ENCODE peak calls at places on chromosomes 1 and 21, in five cellular contexts. O, X, S, C and L are unnamed samples.

GRCh38 chr1:110118636-110119396 is 6.6 kb downstream of the UBL4B start:
- DNase-seq in O (no peak), X (no peak), S (no peak), C (no peak), L (no peak)

GRCh38 chr1:5223266-5223665 is 568.9 kb downstream of the AJAP1 start:
- DNase-seq in O (no peak), X (no peak), S (no peak), C (no peak), L (no peak)

GRCh38 chr1:225818229-225818628 is 8.3 kb downstream of the EPHX1 start:
- DNase-seq in O (no peak), X (no peak), S (no peak), C (no peak), L (no peak)

GRCh38 chr21:44392185-44392584 is 38.8 kb downstream of the TRPM2 start:
- DNase-seq in O (no peak), X (no peak), S (no peak), C (no peak), L (no peak)

GRCh38 chr1:13224480-13225060 is 1.4 kb downstream of the PRAMEF18 start:
- DNase-seq in O (no peak), X (no peak), S (no peak), C (no peak), L (no peak)

GRCh38 chr21:42317341-42317741 is 2.1 kb upstream of the TFF3 start:
- DNase-seq in O (no peak), X (peak; percentile 3), S (no peak), C (peak; percentile 27), L (no peak)

GRCh38 chr1:198937231-198938031 is 298.6 kb downstream of the PTPRC start:
- DNase-seq in O (no peak), X (peak; percentile 31), S (no peak), C (peak; percentile 88), L (peak; percentile 10)

GRCh38 chr1:201594575-201595245 is 55.8 kb downstream of the NAV1 start:
- DNase-seq in O (peak; percentile 76), X (no peak), S (no peak), C (no peak), L (no peak)

GRCh38 chr1:1202831-1203560 is 3.4 kb downstream of the TNFRSF18 start:
- DNase-seq in O (peak; percentile 30), X (no peak), S (peak; percentile 19), C (no peak), L (no peak)

GRCh38 chr1:12615916-12616708 is 1.9 kb downstream of the DHRS3 start:
- DNase-seq in O (peak; percentile 77), X (peak; percentile 51), S (peak; percentile 81), C (no peak), L (no peak)

GRCh38 chr1:184576822-184577790 is 177.6 kb downstream of the EDEM3 start:
- DNase-seq in O (no peak), X (no peak), S (no peak), C (no peak), L (no peak)

GRCh38 chr1:162074548-162074947 is 5.1 kb downstream of the NOS1AP start:
- DNase-seq in O (no peak), X (no peak), S (no peak), C (no peak), L (no peak)

GRCh38 chr1:1347663-1348419 is 1.4 kb downstream of the DVL1 start:
- DNase-seq in O (peak; percentile 70), X (no peak), S (peak; percentile 62), C (no peak), L (no peak)

GRCh38 chr1:99869723-99870122 is 19.6 kb downstream of the AGL start:
- DNase-seq in O (no peak), X (no peak), S (no peak), C (no peak), L (no peak)

GRCh38 chr1:50308883-50309282 is 114.4 kb downstream of the DMRTA2 start:
- DNase-seq in O (peak; percentile 71), X (no peak), S (no peak), C (peak; percentile 54), L (no peak)

GRCh38 chr1:44086722-44087474 is 31.7 kb upstream of the KLF17 start:
- DNase-seq in O (no peak), X (no peak), S (no peak), C (no peak), L (no peak)

GRCh38 chr1:31532114-31532644 is 44.1 kb upstream of the TINAGL1 start:
- DNase-seq in O (no peak), X (no peak), S (no peak), C (no peak), L (no peak)

GRCh38 chr1:182816863-182817262 is 22.3 kb upstream of the DHX9 start:
- DNase-seq in O (no peak), X (no peak), S (no peak), C (no peak), L (no peak)

GRCh38 chr1:6459850-6460265 is 6.1 kb downstream of the TNFRSF25 start:
- DNase-seq in O (peak; percentile 72), X (no peak), S (no peak), C (no peak), L (peak; percentile 81)

GRCh38 chr1:220894924-220895256 is 15.6 kb downstream of the HLX start:
- DNase-seq in O (no peak), X (no peak), S (no peak), C (no peak), L (no peak)

GRCh38 chr1:228076796-228077430 is 5.6 kb upstream of the ARF1 start:
- DNase-seq in O (no peak), X (no peak), S (no peak), C (no peak), L (no peak)

GRCh38 chr21:14957836-14958235 is 107.0 kb downstream of the NRIP1 start:
- DNase-seq in O (no peak), X (no peak), S (no peak), C (no peak), L (no peak)

GRCh38 chr1:116569776-116570357 is 959 bp downstream of the CD58 start:
- DNase-seq in O (no peak), X (peak; percentile 45), S (peak; percentile 34), C (no peak), L (peak; percentile 33)

GRCh38 chr1:61056674-61057439 is 25.5 kb upstream of the NFIA start:
- DNase-seq in O (no peak), X (peak; percentile 54), S (peak; percentile 62), C (peak; percentile 31), L (no peak)

GRCh38 chr1:102466487-102466886 is 469.8 kb upstream of the OLFM3 start:
- DNase-seq in O (no peak), X (no peak), S (no peak), C (no peak), L (no peak)

GRCh38 chr21:14773777-14774345 is 227.7 kb upstream of the SAMSN1 start:
- DNase-seq in O (peak; percentile 68), X (peak; percentile 15), S (peak; percentile 20), C (peak; percentile 69), L (peak; percentile 29)

GRCh38 chr21:44261191-44261631 is 486 bp downstream of the DNMT3L start:
- DNase-seq in O (no peak), X (no peak), S (no peak), C (no peak), L (no peak)

GRCh38 chr21:33855190-33855589 is 60.4 kb downstream of the ATP5PO start:
- DNase-seq in O (peak; percentile 45), X (no peak), S (no peak), C (no peak), L (no peak)

GRCh38 chr21:27566521-27566920 is 599.6 kb upstream of the ADAMTS5 start:
- DNase-seq in O (no peak), X (no peak), S (no peak), C (no peak), L (no peak)
- TF ChIP-seq CTCF in O (no peak), X (no peak), S (no peak), C (no peak), L (no peak)

DNA sequence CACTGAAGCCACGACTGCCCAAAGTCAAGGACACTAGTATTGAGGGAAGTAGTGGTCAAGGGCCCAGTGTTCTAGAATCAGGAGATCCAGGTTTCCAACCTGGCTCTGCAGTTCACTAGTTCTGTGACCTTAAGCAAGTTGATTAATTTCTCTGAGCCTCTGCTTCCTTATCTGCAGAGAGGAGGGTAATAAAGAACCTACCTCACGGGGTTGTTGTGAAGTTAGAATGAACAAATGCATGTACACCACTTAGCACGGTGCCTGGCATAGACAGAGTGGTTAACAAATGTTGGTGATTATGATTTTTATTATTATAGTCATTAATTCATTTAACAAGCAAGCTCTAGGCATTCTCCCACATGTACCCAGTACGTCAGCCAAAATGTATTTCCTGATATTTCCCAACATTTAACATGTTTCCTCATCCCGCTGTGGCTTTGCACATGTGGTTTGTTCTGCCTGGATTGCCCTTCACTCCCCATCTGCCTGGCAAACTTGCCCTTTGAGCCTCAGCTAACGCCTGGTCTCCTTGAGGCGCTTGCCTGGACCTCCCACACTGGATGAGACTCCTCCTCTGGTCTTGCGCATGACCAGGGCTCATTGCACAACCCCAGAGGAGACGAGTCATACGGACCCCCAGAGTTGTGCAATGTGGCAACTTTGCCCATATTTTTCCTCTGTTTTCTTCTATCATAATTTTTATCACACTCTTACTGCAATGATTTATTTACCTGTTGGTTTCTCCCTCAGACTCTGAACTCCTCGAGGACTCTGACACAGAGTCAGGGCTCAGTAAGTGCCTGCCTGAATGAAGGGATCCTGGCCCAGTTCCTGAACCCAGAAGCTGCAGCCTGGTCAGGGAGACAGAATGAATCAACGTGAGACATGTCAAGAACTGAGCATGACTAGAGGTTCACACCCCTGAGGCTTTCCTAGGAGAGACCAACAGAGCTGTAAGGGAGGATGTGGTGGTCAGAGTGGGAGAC is 20.7 kb upstream of the MFSD2A start:
- DNase-seq in O (no peak), X (peak; percentile 94), S (peak; percentile 81), C (no peak), L (no peak)
- H3K27ac ChIP-seq in O (no peak overlapping the region), X (peak overlapping the region; percentile 48), S (peak overlapping the region; percentile 27), C (no peak overlapping the region), L (no peak overlapping the region)

DNA sequence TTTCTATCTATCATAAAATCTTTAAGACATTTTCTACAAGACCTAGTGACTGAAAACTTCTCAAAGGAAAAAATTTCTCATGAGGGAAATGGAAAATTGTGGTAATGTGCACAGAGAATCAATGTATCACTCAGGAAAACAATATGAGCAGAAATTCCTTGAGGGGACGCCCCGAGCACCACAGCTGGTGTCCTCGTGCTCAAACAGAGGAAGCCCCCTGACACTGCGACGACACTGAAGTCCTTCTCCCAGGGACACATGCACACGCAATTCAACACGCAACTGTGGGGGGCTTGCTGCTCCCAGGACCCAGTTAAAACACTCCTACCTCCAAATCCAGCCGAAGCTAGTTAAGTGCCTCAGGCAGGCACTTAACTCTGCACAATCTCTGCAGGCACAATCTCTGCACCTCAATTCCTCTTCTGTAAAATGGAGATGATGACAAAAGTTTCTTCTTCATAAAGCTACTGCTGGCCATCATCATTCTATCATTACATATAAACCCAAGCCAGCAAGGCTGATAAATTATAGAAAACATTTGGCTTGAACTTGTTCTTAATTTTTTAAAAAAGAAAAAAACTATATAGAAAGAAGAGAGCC is 16.0 kb downstream of the ZBTB17 start:
- DNase-seq in O (no peak), X (no peak), S (no peak), C (no peak), L (no peak)
- H3K27me3 ChIP-seq in O (no peaks in the 10 kb centered on the region), X (no peaks in the 10 kb centered on the region), S (no peaks in the 10 kb centered on the region), C (no peaks in the 10 kb centered on the region), L (no peaks in the 10 kb centered on the region)

GRCh38 chr1:150928286-150928685 is 2.1 kb downstream of the SETDB1 start:
- DNase-seq in O (no peak), X (no peak), S (no peak), C (no peak), L (no peak)

GRCh38 chr1:150922519-150922975 is 3.6 kb upstream of the SETDB1 start:
- DNase-seq in O (peak; percentile 74), X (peak; percentile 78), S (peak; percentile 57), C (peak; percentile 91), L (peak; percentile 77)

GRCh38 chr1:150925080-150925479 is 1.1 kb upstream of the SETDB1 start:
- DNase-seq in O (peak; percentile 41), X (no peak), S (no peak), C (peak; percentile 28), L (no peak)

GRCh38 chr1:150927629-150928028 is 1.5 kb downstream of the SETDB1 start:
- DNase-seq in O (no peak), X (no peak), S (no peak), C (no peak), L (no peak)

GRCh38 chr1:150926094-150926741 is at the start of gene SETDB1:
- DNase-seq in O (peak; percentile 99), X (peak; percentile 96), S (peak; percentile 95), C (peak; percentile 100), L (peak; percentile 90)
- TF ChIP-seq CTCF in O (no peak), X (no peak), S (no peak), C (no peak), L (no peak)